ENCODE peak calls at places on chromosome 20, in four cellular contexts. One of them, this sample, is unnamed.

GRCh38 chr20:34083137-34083536 is 28.9 kb downstream of the EIF2S2 start:
- DNase-seq in body of pancreas: peak
- DNase-seq in vagina: no peak
- DNase-seq in testis: peak
- DNase-seq in this sample: peak

GRCh38 chr20:31713312-31714049 is 9.2 kb downstream of the BCL2L1 start:
- DNase-seq in vagina: no peak
- DNase-seq in testis: peak
- DNase-seq in body of pancreas: peak
- DNase-seq in this sample: peak

GRCh38 chr20:34209111-34209510 is 32.1 kb upstream of the ASIP start:
- DNase-seq in body of pancreas: no peak
- DNase-seq in vagina: no peak
- DNase-seq in testis: no peak
- DNase-seq in this sample: no peak

GRCh38 chr20:15986690-15987089 is 586.6 kb downstream of the KIF16B start:
- DNase-seq in vagina: no peak
- DNase-seq in body of pancreas: no peak
- DNase-seq in testis: no peak
- DNase-seq in this sample: no peak

GRCh38 chr20:39538317-39538716 is 576.2 kb downstream of the DHX35 start:
- DNase-seq in body of pancreas: no peak
- DNase-seq in testis: no peak
- DNase-seq in vagina: no peak
- DNase-seq in this sample: no peak

GRCh38 chr20:17889226-17889625 is 79.4 kb downstream of the SNX5 start:
- DNase-seq in testis: no peak
- DNase-seq in body of pancreas: no peak
- DNase-seq in vagina: no peak
- DNase-seq in this sample: no peak

GRCh38 chr20:35497780-35498189 is 31.7 kb downstream of the C20orf173 start:
- DNase-seq in testis: peak
- DNase-seq in vagina: no peak
- DNase-seq in body of pancreas: peak
- DNase-seq in this sample: no peak

GRCh38 chr20:59662856-59663512 is 58.6 kb downstream of the PHACTR3 start:
- DNase-seq in vagina: no peak
- DNase-seq in body of pancreas: no peak
- DNase-seq in testis: no peak
- DNase-seq in this sample: no peak

GRCh38 chr20:53654932-53655674 is 61.5 kb upstream of the ZNF217 start:
- DNase-seq in testis: no peak
- DNase-seq in vagina: no peak
- DNase-seq in body of pancreas: peak
- DNase-seq in this sample: no peak

GRCh38 chr20:6185268-6185667 is 62.4 kb upstream of the FERMT1 start:
- DNase-seq in body of pancreas: no peak
- DNase-seq in testis: no peak
- DNase-seq in vagina: no peak
- DNase-seq in this sample: no peak

GRCh38 chr20:51731771-51732453 is 36.3 kb downstream of the ATP9A start:
- DNase-seq in body of pancreas: no peak
- DNase-seq in testis: peak
- DNase-seq in vagina: no peak
- DNase-seq in this sample: peak

GRCh38 chr20:3446779-3447178 is 24.0 kb upstream of the ATRN start:
- DNase-seq in body of pancreas: no peak
- DNase-seq in testis: no peak
- DNase-seq in vagina: no peak
- DNase-seq in this sample: no peak

GRCh38 chr20:58127731-58128130 is 100.7 kb downstream of the ANKRD60 start:
- DNase-seq in body of pancreas: peak
- DNase-seq in testis: no peak
- DNase-seq in vagina: peak
- DNase-seq in this sample: no peak

GRCh38 chr20:59320850-59321631 is 20.6 kb downstream of the EDN3 start:
- DNase-seq in testis: no peak
- DNase-seq in vagina: no peak
- DNase-seq in body of pancreas: no peak
- DNase-seq in this sample: no peak

DNA sequence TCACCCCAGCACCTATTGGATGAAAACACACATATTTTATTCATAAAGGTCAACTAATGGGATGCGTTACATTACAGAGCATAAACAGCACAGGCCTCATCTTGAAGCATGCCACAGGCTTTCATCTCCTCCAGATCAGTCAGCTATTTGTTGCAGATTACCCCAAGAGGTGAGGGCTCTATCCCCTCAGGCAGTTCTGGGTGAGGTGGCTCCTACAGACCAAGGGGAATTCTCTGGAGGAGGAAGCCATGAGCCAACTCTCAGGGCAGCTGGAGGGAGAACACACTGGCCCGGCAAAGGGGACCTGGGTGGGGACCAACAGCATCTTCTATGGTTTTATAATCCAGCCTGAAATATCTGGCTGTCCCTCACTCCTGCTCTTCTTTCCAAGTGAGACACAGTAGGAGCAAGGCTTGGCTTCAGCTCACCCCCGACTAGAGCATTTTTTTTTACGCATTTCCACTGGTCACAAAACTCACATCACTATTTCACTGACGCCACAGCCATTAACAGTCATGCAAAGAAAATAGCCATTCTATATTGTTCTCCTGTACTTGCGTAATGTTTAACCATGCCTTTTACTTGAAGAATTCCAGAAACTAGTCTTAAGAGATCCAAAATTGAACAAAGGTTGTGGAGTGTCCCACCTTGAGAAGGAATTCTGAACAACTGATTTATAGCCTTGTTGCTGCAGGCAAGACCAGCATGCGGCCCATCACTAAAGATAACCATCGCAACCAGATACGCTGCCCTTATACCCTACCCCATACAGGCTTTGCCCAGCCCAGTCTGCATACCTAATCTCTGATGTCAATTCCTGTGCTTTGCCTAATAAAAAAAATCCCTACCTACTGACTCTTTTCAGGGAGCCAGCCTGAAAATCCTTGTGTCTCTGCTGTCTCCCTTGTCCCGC is 126.1 kb upstream of the BTBD3 start:
- DNase-seq in vagina: no peak
- DNase-seq in body of pancreas: no peak
- DNase-seq in testis: no peak
- DNase-seq in this sample: no peak
- H3K27ac ChIP-seq in vagina: no peak
- H3K27ac ChIP-seq in body of pancreas: no peak
- H3K27ac ChIP-seq in testis: no peak
- H3K27ac ChIP-seq in this sample: no peak

GRCh38 chr20:13922241-13922640 is 68.2 kb downstream of the SEL1L2 start:
- DNase-seq in vagina: no peak
- DNase-seq in body of pancreas: no peak
- DNase-seq in testis: no peak
- DNase-seq in this sample: no peak
- H3K27ac ChIP-seq in vagina: no peak
- H3K27ac ChIP-seq in body of pancreas: no peak
- H3K27ac ChIP-seq in testis: no peak
- H3K27ac ChIP-seq in this sample: no peak

DNA sequence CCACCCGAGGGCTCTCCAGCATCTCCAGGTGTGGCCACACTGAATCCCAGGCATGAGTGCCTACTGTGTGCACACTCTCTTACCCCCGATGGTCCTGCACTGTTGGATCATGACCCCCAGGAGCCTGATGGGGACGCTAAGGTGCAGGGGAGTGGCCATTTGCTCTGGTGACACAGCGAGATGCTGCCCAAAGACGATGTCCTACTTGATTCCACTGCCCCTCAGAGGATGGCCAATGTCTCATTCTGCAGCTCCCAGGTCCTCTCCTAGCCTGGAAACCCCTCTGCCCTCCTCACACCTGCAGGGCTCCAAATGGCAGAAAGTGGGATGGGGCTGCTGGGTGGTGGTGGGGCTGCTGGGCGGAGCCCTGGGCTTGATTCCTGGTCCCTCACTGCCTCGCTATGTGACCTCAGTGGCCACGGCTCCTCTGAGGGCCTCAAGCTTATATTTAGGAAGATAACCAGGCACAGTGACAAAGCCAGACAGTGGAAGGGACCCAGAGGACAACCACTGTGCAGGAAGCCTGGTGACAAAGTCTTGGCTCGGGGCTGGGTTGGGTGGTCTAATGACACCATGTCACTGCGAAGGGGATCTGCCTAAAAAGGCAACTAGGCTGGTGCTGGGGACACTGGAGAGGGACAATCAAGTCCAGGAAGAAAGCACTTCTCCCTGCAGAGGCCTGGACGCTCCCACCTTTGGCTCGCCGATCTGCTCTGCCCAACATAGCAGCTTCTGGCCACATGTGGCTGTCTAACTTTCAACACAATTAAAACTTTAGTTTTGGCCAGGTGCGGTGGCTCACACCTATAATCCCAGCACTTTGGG is 28.4 kb downstream of the TGM2 start:
- DNase-seq in testis: no peak
- DNase-seq in vagina: no peak
- DNase-seq in body of pancreas: no peak
- DNase-seq in this sample: no peak
- H3K27ac ChIP-seq in testis: no peak
- H3K27ac ChIP-seq in vagina: no peak
- H3K27ac ChIP-seq in body of pancreas: no peak
- H3K27ac ChIP-seq in this sample: no peak

GRCh38 chr20:36758276-36758675 is 12.4 kb upstream of the NDRG3 start:
- DNase-seq in body of pancreas: no peak
- DNase-seq in vagina: no peak
- DNase-seq in testis: no peak
- DNase-seq in this sample: no peak
- H3K27ac ChIP-seq in body of pancreas: no peak
- H3K27ac ChIP-seq in vagina: no peak
- H3K27ac ChIP-seq in testis: peak
- H3K27ac ChIP-seq in this sample: no peak

DNA sequence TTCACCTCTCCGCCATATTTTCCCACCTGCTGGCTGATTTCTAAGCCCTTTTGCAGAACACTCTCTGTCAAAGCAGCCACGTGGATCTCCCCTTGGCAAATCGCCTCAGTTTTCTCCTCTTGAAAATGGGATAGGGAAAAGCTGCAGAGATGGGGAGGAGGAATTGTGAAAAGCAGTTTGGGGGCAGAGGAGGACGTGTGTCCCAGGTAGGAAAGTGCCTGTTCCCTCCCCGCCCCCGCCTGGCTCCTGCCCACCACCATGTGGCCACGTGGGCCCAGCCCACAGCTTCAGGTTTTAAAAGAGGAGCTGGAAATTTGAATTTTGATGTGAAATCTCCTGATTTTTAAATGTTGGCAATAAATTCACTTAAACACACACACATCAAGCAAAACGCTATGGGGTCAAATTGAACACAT is 3.6 kb upstream of the CEBPB start:
- DNase-seq in testis: no peak
- DNase-seq in body of pancreas: no peak
- DNase-seq in vagina: no peak
- DNase-seq in this sample: peak
- H3K27ac ChIP-seq in testis: no peak
- H3K27ac ChIP-seq in body of pancreas: no peak
- H3K27ac ChIP-seq in vagina: peak
- H3K27ac ChIP-seq in this sample: peak

GRCh38 chr20:8315639-8316573 is 183.8 kb downstream of the PLCB1 start:
- DNase-seq in body of pancreas: peak
- DNase-seq in testis: no peak
- DNase-seq in vagina: no peak
- DNase-seq in this sample: no peak

GRCh38 chr20:8322654-8323053 is 190.6 kb downstream of the PLCB1 start:
- DNase-seq in testis: no peak
- DNase-seq in body of pancreas: no peak
- DNase-seq in vagina: no peak
- DNase-seq in this sample: no peak

GRCh38 chr20:8318999-8319614 is 187.0 kb downstream of the PLCB1 start:
- DNase-seq in testis: no peak
- DNase-seq in body of pancreas: no peak
- DNase-seq in vagina: no peak
- DNase-seq in this sample: no peak

GRCh38 chr20:8326196-8326595 is 194.1 kb downstream of the PLCB1 start:
- DNase-seq in vagina: no peak
- DNase-seq in testis: no peak
- DNase-seq in body of pancreas: no peak
- DNase-seq in this sample: no peak

GRCh38 chr20:8320306-8320705 is 188.2 kb downstream of the PLCB1 start:
- DNase-seq in body of pancreas: no peak
- DNase-seq in vagina: no peak
- DNase-seq in testis: no peak
- DNase-seq in this sample: no peak
- H3K27ac ChIP-seq in body of pancreas: no peak
- H3K27ac ChIP-seq in vagina: no peak
- H3K27ac ChIP-seq in testis: no peak
- H3K27ac ChIP-seq in this sample: no peak

DNA sequence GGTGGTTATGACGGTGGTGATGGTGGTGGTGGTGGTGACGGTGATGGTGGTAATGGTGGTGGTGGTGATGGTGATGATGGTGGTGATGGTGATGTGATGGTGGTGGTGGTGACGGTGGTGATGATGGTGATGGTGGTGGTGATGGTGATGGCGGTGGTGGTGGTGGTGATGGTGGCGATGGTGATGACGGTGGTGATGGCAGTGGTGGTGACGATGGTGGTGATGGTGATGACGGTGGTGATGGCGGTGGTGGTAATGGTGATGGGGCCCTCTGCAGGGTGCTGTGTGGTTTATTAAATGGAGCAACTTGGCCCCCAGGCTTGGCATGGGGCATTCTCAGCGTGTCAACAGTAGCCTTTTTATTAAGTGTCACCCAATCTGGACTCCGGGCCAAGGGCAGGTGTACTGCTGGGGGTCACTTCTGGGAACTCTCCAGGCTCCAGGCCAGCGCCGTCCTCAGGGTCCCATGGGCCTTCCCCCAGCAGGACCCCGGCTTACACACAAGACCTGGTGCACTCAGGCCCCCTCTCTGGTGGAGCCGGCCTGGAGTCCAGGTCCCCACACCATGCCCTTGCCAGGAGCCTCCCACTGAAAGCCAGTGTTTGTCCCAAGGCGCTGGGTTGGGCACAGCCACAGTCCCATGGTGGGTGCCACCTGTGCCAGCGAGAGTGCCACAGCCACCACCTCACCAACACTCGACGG is 8.8 kb downstream of the CABLES2 start:
- DNase-seq in body of pancreas: no peak
- DNase-seq in vagina: no peak
- DNase-seq in testis: no peak
- DNase-seq in this sample: no peak
- H3K27ac ChIP-seq in body of pancreas: no peak
- H3K27ac ChIP-seq in vagina: no peak
- H3K27ac ChIP-seq in testis: no peak
- H3K27ac ChIP-seq in this sample: no peak

GRCh38 chr20:36852187-36852586 is 23.8 kb upstream of the TLDC2 start:
- DNase-seq in body of pancreas: no peak
- DNase-seq in vagina: no peak
- DNase-seq in testis: no peak
- DNase-seq in this sample: no peak
- H3K27ac ChIP-seq in body of pancreas: peak
- H3K27ac ChIP-seq in vagina: peak
- H3K27ac ChIP-seq in testis: peak
- H3K27ac ChIP-seq in this sample: peak

GRCh38 chr20:48697845-48698491 is 129.8 kb downstream of the PREX1 start:
- DNase-seq in body of pancreas: peak
- DNase-seq in testis: peak
- DNase-seq in vagina: no peak
- DNase-seq in this sample: peak
- H3K27ac ChIP-seq in body of pancreas: peak
- H3K27ac ChIP-seq in testis: no peak
- H3K27ac ChIP-seq in vagina: no peak
- H3K27ac ChIP-seq in this sample: peak